ENCODE peak calls at places on chromosomes 4 and X, in six cellular contexts. H is NCI-H187, B is ovary, F is sciatic nerve, Q is endothelial cell of umbilical vein, P is PC-3. R is an unnamed sample.
A peak's percentile ranks its signal among the peaks of the same experiment; 100 is the strongest.

GRCh38 chr4:124318292-124318691 is 394.2 kb downstream of the ANKRD50 start:
- DNase-seq in B (no peak), P (no peak), F (no peak), Q (no peak), H (no peak), R (no peak)

GRCh38 chr4:42474406-42474805 is 77.1 kb downstream of the SHISA3 start:
- DNase-seq in F (no peak), B (no peak), H (no peak), P (no peak), Q (no peak), R (no peak)

GRCh38 chrX:119942831-119943184 is 743 bp downstream of the NKAP start:
- DNase-seq in Q (no peak), H (no peak), F (no peak), B (no peak), P (peak; percentile 9), R (no peak)

GRCh38 chr4:17029964-17030363 is 131.5 kb upstream of the LDB2 start:
- DNase-seq in P (no peak), Q (no peak), F (no peak), H (no peak), B (no peak), R (no peak)

GRCh38 chr4:150039790-150040189 is 38.5 kb upstream of the DCLK2 start:
- DNase-seq in B (no peak), F (no peak), Q (no peak), H (no peak), P (no peak), R (no peak)

GRCh38 chrX:154026136-154026806 is 6.6 kb upstream of the IRAK1 start:
- DNase-seq in B (no peak), F (no peak), H (no peak), Q (no peak), P (no peak), R (no peak)

GRCh38 chrX:13357925-13358324 is 38.1 kb upstream of the ATXN3L start:
- DNase-seq in B (no peak), Q (peak; percentile 46), H (no peak), P (no peak), F (no peak), R (peak; percentile 93)

GRCh38 chr4:168453146-168453545 is 27.1 kb downstream of the DDX60L start:
- DNase-seq in H (peak; percentile 22), B (no peak), P (no peak), Q (no peak), F (no peak), R (no peak)